ENCODE peak calls at places on chromosomes 3 and 15, in seven cellular contexts. D is PC-3, B is SK-N-SH, U is hepatocyte, Q is GM23248, L is neural progenitor cell, X is MM.1S. S is an unnamed sample.

GRCh38 chr3:78496458-78496857 is 1271.3 kb downstream of the ROBO1 start:
- DNase-seq in Q (no peak), U (no peak), X (no peak), D (no peak), B (no peak), L (no peak), S (no peak)

GRCh38 chr3:197298341-197298857 is at the start of gene DLG1:
- DNase-seq in D (peak), Q (peak), L (peak), X (peak), U (peak), B (peak), S (peak)

GRCh38 chr15:80950291-80951078 is 39.1 kb downstream of the MESD start:
- DNase-seq in X (no peak), L (no peak), D (no peak), B (no peak), Q (no peak), U (no peak), S (no peak)

GRCh38 chr3:133821767-133822638 is 16.4 kb downstream of the SRPRB start:
- DNase-seq in L (peak), B (no peak), U (peak), Q (peak), D (peak), X (peak), S (peak)

GRCh38 chr15:58561321-58561720 is 129.5 kb downstream of the LIPC start:
- DNase-seq in Q (no peak), U (no peak), L (no peak), X (no peak), D (no peak), B (no peak), S (no peak)

GRCh38 chr15:66134284-66134683 is 119.3 kb downstream of the MEGF11 start:
- DNase-seq in Q (no peak), L (no peak), X (no peak), U (no peak), D (no peak), B (no peak), S (no peak)

GRCh38 chr3:144900366-144900765 is 928.7 kb downstream of the DIPK2A start:
- DNase-seq in L (no peak), D (no peak), U (no peak), B (no peak), Q (peak), X (no peak), S (no peak)

GRCh38 chr3:71211083-71211482 is 372.4 kb downstream of the FOXP1 start:
- DNase-seq in U (no peak), Q (no peak), B (no peak), L (no peak), D (no peak), X (no peak), S (no peak)

GRCh38 chr15:57859130-57859685 is 152.7 kb downstream of the POLR2M start:
- DNase-seq in L (no peak), U (no peak), Q (no peak), D (no peak), B (no peak), X (no peak), S (no peak)

GRCh38 chr3:122322095-122323075 is 2.7 kb upstream of the CSTA start:
- DNase-seq in Q (no peak), U (no peak), B (no peak), X (no peak), L (no peak), D (no peak), S (no peak)

GRCh38 chr3:78139166-78139565 is 1099.3 kb downstream of the ROBO2 start:
- DNase-seq in D (peak), L (no peak), B (no peak), Q (peak), U (no peak), X (no peak), S (no peak)

GRCh38 chr3:119145500-119146167 is at the start of gene TEX55:
- DNase-seq in U (peak), D (peak), B (peak), Q (peak), L (peak), X (peak), S (peak)

GRCh38 chr3:195698325-195699147 is 22.2 kb upstream of the MUC20 start:
- DNase-seq in X (peak), Q (no peak), U (no peak), L (peak), D (no peak), B (no peak), S (no peak)

GRCh38 chr3:9590282-9590791 is 36.7 kb upstream of the LHFPL4 start:
- DNase-seq in Q (no peak), B (no peak), D (no peak), L (no peak), X (no peak), U (no peak), S (no peak)

GRCh38 chr3:157618075-157618760 is 115.0 kb upstream of the VEPH1 start:
- DNase-seq in Q (peak), X (peak), D (peak), U (peak), B (peak), L (peak), S (peak)

GRCh38 chr15:56199038-56199437 is 44.6 kb downstream of the RFX7 start:
- DNase-seq in D (peak), Q (no peak), X (no peak), U (no peak), L (no peak), B (no peak), S (no peak)

GRCh38 chr15:55879181-55879580 is 114.2 kb downstream of the NEDD4 start:
- DNase-seq in D (no peak), Q (peak), L (no peak), U (no peak), B (no peak), X (no peak), S (no peak)

GRCh38 chr3:179333084-179333483 is 10.3 kb downstream of the ZNF639 start:
- DNase-seq in D (no peak), X (no peak), Q (no peak), L (no peak), U (no peak), B (no peak), S (no peak)

GRCh38 chr15:92655178-92655995 is at the start of gene FAM174B:
- DNase-seq in U (peak), B (peak), X (peak), Q (peak), L (peak), D (peak), S (peak)

GRCh38 chr3:138412821-138413531 is 21.4 kb upstream of the ESYT3 start:
- DNase-seq in Q (peak), X (no peak), U (no peak), L (no peak), B (no peak), D (peak), S (no peak)

GRCh38 chr3:72306800-72307341 is 521.9 kb upstream of the PROK2 start:
- DNase-seq in X (no peak), U (peak), D (peak), B (peak), L (peak), Q (no peak), S (peak)

GRCh38 chr3:184456476-184456875 is 76.6 kb downstream of the CHRD start:
- DNase-seq in B (no peak), L (no peak), D (no peak), U (no peak), Q (no peak), X (no peak), S (no peak)

GRCh38 chr3:160402249-160403027 is 3.0 kb downstream of the SMC4 start:
- DNase-seq in U (no peak), B (no peak), L (no peak), D (no peak), X (peak), Q (peak), S (no peak)

GRCh38 chr3:16060358-16060852 is 114.1 kb upstream of the GALNT15 start:
- DNase-seq in D (peak), Q (peak), B (no peak), U (peak), X (no peak), L (no peak), S (peak)

GRCh38 chr15:58770519-58770856 is 614 bp upstream of the MINDY2 start:
- DNase-seq in Q (peak), U (peak), X (peak), L (no peak), D (peak), B (no peak), S (no peak)

GRCh38 chr3:195705081-195705991 is 15.4 kb upstream of the MUC20 start:
- DNase-seq in Q (no peak), U (no peak), D (no peak), L (no peak), B (no peak), X (peak), S (no peak)

GRCh38 chr3:178676942-178677606 is 140.8 kb downstream of the KCNMB2 start:
- DNase-seq in U (no peak), D (no peak), B (no peak), Q (no peak), X (no peak), L (no peak), S (no peak)

GRCh38 chr3:172448661-172449467 is 608 bp upstream of the GHSR start:
- DNase-seq in B (peak), D (no peak), L (peak), Q (no peak), X (no peak), U (no peak), S (peak)

GRCh38 chr3:191105418-191105817 is 93.6 kb upstream of the OSTN start:
- DNase-seq in Q (no peak), X (no peak), L (no peak), D (no peak), U (no peak), B (no peak), S (no peak)

GRCh38 chr3:125280966-125281365 is 68.4 kb upstream of the SLC12A8 start:
- DNase-seq in D (no peak), U (no peak), L (no peak), Q (peak), B (no peak), X (no peak), S (peak)

GRCh38 chr15:98076021-98076816 is 115.7 kb downstream of the ARRDC4 start:
- DNase-seq in B (no peak), U (peak), X (no peak), Q (peak), L (no peak), D (no peak), S (no peak)

GRCh38 chr3:56324473-56324872 is 143.8 kb downstream of the ERC2 start:
- DNase-seq in Q (no peak), U (no peak), X (no peak), L (no peak), D (no peak), B (no peak), S (no peak)

GRCh38 chr3:79490165-79491028 is 277.4 kb downstream of the ROBO1 start:
- DNase-seq in L (peak), D (no peak), Q (peak), X (no peak), U (no peak), B (no peak), S (peak)

GRCh38 chr3:63724987-63725386 is 72.5 kb downstream of the SNTN start:
- DNase-seq in X (no peak), B (peak), D (no peak), L (no peak), Q (peak), U (peak), S (peak)

GRCh38 chr15:43941555-43941954 is 114.8 kb downstream of the WDR76 start:
- DNase-seq in Q (no peak), X (peak), L (no peak), U (no peak), B (no peak), D (no peak), S (no peak)

GRCh38 chr15:75697523-75698398 is 14.9 kb downstream of the CSPG4 start:
- DNase-seq in X (no peak), L (no peak), D (no peak), U (no peak), B (no peak), Q (no peak), S (no peak)

GRCh38 chr3:184645304-184645703 is 66.6 kb downstream of the MAGEF1 start:
- DNase-seq in B (peak), Q (no peak), L (no peak), D (no peak), X (no peak), U (peak), S (no peak)

DNA sequence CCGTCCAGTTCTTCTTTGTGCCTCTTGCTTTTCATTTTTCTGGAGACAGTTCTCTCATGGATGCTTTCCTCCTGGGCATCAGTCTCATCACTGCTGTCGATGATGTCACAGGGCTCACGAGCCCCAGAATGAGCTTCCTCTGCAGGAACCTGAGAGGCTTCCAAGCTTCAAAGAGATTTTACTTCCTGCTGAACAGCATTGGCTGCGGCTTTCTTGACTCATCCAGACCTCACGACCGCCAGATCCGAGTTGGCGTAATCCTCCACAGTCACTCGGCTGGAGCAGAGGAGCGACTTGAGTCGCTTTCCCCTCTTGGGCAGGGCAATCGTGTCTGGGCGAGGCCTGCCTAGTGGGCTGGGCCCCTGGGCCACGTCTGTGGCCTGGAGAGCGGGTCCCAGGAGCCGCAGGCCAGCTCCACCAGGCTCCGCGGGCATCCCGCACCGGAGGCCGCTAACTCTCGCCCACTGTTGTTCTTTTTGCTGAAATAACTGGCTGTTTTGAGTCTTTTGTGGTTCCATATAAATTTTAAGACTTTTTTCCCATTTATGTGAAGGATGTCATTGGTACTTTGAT is 20.8 kb upstream of the FAN1 start:
- DNase-seq in B (no peak), U (no peak), X (no peak), D (no peak), L (no peak), Q (no peak), S (no peak)
- TF ChIP-seq EZH2phosphoT487 in B (no peak), U (no peak), X (no peak), D (no peak), L (no peak), Q (no peak), S (no peak)

GRCh38 chr3:46934508-46935167 is 41.9 kb downstream of the CCDC12 start:
- DNase-seq in D (peak), Q (peak), L (no peak), X (no peak), B (peak), U (peak), S (no peak)

GRCh38 chr3:46935989-46936620 is 40.4 kb downstream of the CCDC12 start:
- DNase-seq in B (no peak), D (no peak), L (no peak), U (no peak), Q (no peak), X (no peak), S (no peak)

GRCh38 chr3:46935168-46935858 is 41.2 kb downstream of the CCDC12 start:
- DNase-seq in D (peak), B (peak), L (peak), U (peak), X (no peak), Q (peak), S (peak)

GRCh38 chr3:46938118-46938517 is 38.4 kb downstream of the CCDC12 start:
- DNase-seq in Q (no peak), L (no peak), D (no peak), U (no peak), B (no peak), X (no peak), S (no peak)

DNA sequence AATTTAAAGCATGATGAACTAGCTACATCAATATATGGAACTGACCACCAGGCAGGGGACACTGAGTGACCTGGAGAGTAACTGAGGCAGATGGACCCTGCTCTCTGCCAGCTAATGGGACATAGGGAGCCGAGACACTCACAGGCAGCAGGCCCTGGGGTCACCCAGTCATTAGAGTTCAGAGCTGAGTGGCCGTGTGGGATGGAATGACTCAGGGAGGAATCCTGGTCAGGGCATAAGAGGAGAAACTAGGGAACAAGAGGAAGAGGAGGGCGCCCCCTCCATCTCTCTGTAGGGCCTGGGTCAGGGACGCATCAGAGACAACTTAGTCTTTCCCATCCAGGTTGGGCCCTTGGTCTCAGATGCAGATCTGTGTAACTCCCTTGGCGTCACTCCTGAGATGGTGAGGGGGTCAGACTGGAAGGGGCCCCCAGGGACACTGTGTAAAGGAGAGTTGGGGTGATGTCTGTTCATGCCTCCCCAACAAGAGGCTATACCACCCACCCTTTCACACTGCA is 39.8 kb downstream of the CCDC12 start:
- DNase-seq in X (no peak), D (no peak), Q (peak), L (no peak), B (no peak), U (no peak), S (no peak)
- H3K4me2 ChIP-seq in X (no peak), D (no peak), Q (peak), L (no peak), B (peak), U (no peak), S (no peak)

DNA sequence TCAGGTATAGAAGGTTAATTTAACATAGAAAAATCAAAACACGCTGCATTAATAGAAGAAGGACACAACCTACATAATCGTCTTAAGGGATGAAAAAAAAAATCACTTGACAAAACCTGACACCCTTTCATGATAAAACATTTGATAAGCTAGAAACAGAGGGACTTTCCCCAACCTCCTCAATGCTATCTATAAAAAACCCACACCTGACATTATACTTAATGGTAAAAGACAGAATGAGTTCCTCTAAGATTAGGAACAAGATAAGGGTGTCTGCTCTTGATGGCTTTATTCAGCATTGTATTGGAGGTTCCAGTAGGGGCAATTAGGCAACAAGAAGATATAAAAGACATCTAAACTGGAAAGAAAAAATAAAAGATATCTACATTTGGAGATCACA is 69.9 kb upstream of the KBTBD8 start:
- DNase-seq in U (no peak), L (no peak), D (no peak), B (no peak), X (no peak), Q (no peak), S (no peak)
- H2AFZ ChIP-seq in U (no peak), L (no peak), D (no peak), B (no peak), X (no peak), Q (no peak), S (no peak)

GRCh38 chr3:53069422-53070068 is 23.7 kb upstream of the SFMBT1 start:
- DNase-seq in X (no peak), D (no peak), U (no peak), L (peak), Q (peak), B (no peak), S (peak)

GRCh38 chr3:53062905-53063304 is 17.0 kb upstream of the SFMBT1 start:
- DNase-seq in U (no peak), Q (no peak), L (no peak), X (no peak), B (no peak), D (no peak), S (no peak)

GRCh38 chr3:53067571-53067970 is 21.7 kb upstream of the SFMBT1 start:
- DNase-seq in Q (no peak), D (no peak), X (no peak), L (no peak), B (no peak), U (no peak), S (no peak)

GRCh38 chr3:53068176-53068575 is 22.3 kb upstream of the SFMBT1 start:
- DNase-seq in X (no peak), B (no peak), U (no peak), Q (no peak), D (no peak), L (no peak), S (no peak)

DNA sequence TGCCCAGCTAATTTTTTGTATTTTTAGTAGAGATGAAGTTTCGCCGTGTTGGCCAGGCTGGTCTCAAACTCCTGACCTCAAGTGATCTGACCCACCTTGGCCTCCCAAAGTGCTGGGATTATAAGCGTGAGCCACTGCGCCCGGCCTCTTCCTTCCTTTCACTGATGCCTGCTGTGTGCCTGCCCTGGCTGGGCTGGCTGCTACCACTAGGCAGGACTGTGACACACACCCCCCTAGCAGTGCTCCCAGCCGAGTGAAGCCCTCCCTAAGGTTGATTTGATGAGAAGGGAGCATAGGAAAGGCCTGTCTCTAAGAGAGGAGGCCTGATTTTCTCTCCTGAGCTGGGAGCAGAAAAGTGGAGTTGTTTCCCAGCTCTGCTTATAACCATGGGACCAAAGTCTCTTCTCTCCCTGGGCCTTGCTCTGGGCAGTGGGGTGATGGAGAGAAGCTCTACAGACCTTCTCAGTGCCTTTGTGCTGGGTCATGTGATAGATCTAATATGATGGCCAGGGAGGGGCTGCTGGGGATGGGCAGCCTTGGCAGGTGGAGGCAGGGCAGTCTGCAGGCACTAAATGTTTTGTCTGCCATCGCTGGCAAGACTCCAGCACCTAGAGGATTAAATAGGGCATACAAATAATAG is 20.1 kb upstream of the SFMBT1 start:
- DNase-seq in U (no peak), Q (no peak), B (no peak), L (no peak), D (no peak), X (no peak), S (no peak)
- TF ChIP-seq EZH2phosphoT487 in U (no peak), Q (no peak), B (no peak), L (no peak), D (no peak), X (no peak), S (no peak)

GRCh38 chr3:45170071-45170470 is 23.9 kb upstream of the CDCP1 start:
- DNase-seq in L (no peak), B (no peak), X (no peak), D (no peak), Q (peak), U (no peak), S (no peak)
- H3K4me2 ChIP-seq in L (no peak), B (no peak), X (no peak), D (no peak), Q (peak), U (no peak), S (no peak)

GRCh38 chr3:39349080-39349479 is 19.6 kb downstream of the CCR8 start:
- DNase-seq in L (no peak), Q (no peak), U (no peak), X (no peak), B (no peak), D (no peak), S (no peak)
- H2AFZ ChIP-seq in L (no peak), Q (no peak), U (no peak), X (no peak), B (no peak), D (no peak), S (no peak)